ENCODE peak calls at places on chromosomes 3 and 15, in ten cellular contexts. One of them, this sample, is unnamed. For H3K36me3, the result is how much of the 10 kb centered on the place peaks cover.

GRCh38 chr15:70347766-70348558 is 250.2 kb upstream of the TLE3 start:
- DNase-seq in body of pancreas: no peak
- DNase-seq in left lung: no peak
- DNase-seq in GM23248: peak
- DNase-seq in aorta: no peak
- DNase-seq in tibial artery: no peak
- DNase-seq in brain microvascular endothelial cell: no peak
- DNase-seq in IMR-90: no peak
- DNase-seq in endothelial cell of umbilical vein: no peak
- DNase-seq in heart left ventricle: no peak
- DNase-seq in this sample: no peak

GRCh38 chr3:52143616-52144015 is 10.6 kb downstream of the POC1A start:
- DNase-seq in endothelial cell of umbilical vein: no peak
- DNase-seq in left lung: no peak
- DNase-seq in tibial artery: no peak
- DNase-seq in GM23248: no peak
- DNase-seq in heart left ventricle: no peak
- DNase-seq in brain microvascular endothelial cell: no peak
- DNase-seq in body of pancreas: no peak
- DNase-seq in aorta: peak
- DNase-seq in IMR-90: no peak
- DNase-seq in this sample: no peak

GRCh38 chr15:91469627-91470567 is 369.8 kb downstream of the SV2B start:
- DNase-seq in brain microvascular endothelial cell: no peak
- DNase-seq in tibial artery: no peak
- DNase-seq in endothelial cell of umbilical vein: no peak
- DNase-seq in left lung: no peak
- DNase-seq in IMR-90: no peak
- DNase-seq in aorta: no peak
- DNase-seq in heart left ventricle: no peak
- DNase-seq in body of pancreas: no peak
- DNase-seq in GM23248: no peak
- DNase-seq in this sample: no peak

GRCh38 chr3:63309780-63310179 is 31.7 kb downstream of the SYNPR start:
- DNase-seq in IMR-90: no peak
- DNase-seq in tibial artery: no peak
- DNase-seq in GM23248: no peak
- DNase-seq in brain microvascular endothelial cell: no peak
- DNase-seq in left lung: no peak
- DNase-seq in body of pancreas: no peak
- DNase-seq in aorta: no peak
- DNase-seq in heart left ventricle: no peak
- DNase-seq in endothelial cell of umbilical vein: no peak
- DNase-seq in this sample: no peak

GRCh38 chr3:129592362-129593150 is 13.9 kb downstream of the PLXND1 start:
- DNase-seq in brain microvascular endothelial cell: no peak
- DNase-seq in left lung: peak
- DNase-seq in tibial artery: peak
- DNase-seq in heart left ventricle: peak
- DNase-seq in aorta: peak
- DNase-seq in GM23248: peak
- DNase-seq in IMR-90: no peak
- DNase-seq in body of pancreas: peak
- DNase-seq in endothelial cell of umbilical vein: peak
- DNase-seq in this sample: no peak

GRCh38 chr3:178131801-178132200 is 404.4 kb upstream of the KCNMB2 start:
- DNase-seq in IMR-90: peak
- DNase-seq in endothelial cell of umbilical vein: no peak
- DNase-seq in left lung: no peak
- DNase-seq in aorta: no peak
- DNase-seq in body of pancreas: no peak
- DNase-seq in heart left ventricle: no peak
- DNase-seq in tibial artery: no peak
- DNase-seq in brain microvascular endothelial cell: peak
- DNase-seq in GM23248: peak
- DNase-seq in this sample: no peak

GRCh38 chr3:25696019-25696418 is 31.3 kb upstream of the TOP2B start:
- DNase-seq in IMR-90: no peak
- DNase-seq in heart left ventricle: no peak
- DNase-seq in left lung: no peak
- DNase-seq in tibial artery: no peak
- DNase-seq in brain microvascular endothelial cell: no peak
- DNase-seq in aorta: no peak
- DNase-seq in body of pancreas: no peak
- DNase-seq in endothelial cell of umbilical vein: no peak
- DNase-seq in GM23248: no peak
- DNase-seq in this sample: no peak

GRCh38 chr15:41584636-41585139 is 25.7 kb downstream of the TYRO3 start:
- DNase-seq in GM23248: peak
- DNase-seq in endothelial cell of umbilical vein: no peak
- DNase-seq in tibial artery: no peak
- DNase-seq in IMR-90: no peak
- DNase-seq in aorta: no peak
- DNase-seq in heart left ventricle: no peak
- DNase-seq in body of pancreas: no peak
- DNase-seq in brain microvascular endothelial cell: no peak
- DNase-seq in left lung: no peak
- DNase-seq in this sample: no peak

GRCh38 chr15:74793135-74794028 is 11.5 kb downstream of the CSK start:
- DNase-seq in IMR-90: no peak
- DNase-seq in left lung: peak
- DNase-seq in endothelial cell of umbilical vein: no peak
- DNase-seq in heart left ventricle: no peak
- DNase-seq in tibial artery: no peak
- DNase-seq in brain microvascular endothelial cell: peak
- DNase-seq in body of pancreas: no peak
- DNase-seq in aorta: no peak
- DNase-seq in GM23248: no peak
- DNase-seq in this sample: peak

GRCh38 chr3:120153294-120153693 is 59.0 kb upstream of the GSK3B start:
- DNase-seq in aorta: no peak
- DNase-seq in body of pancreas: no peak
- DNase-seq in left lung: no peak
- DNase-seq in endothelial cell of umbilical vein: peak
- DNase-seq in GM23248: peak
- DNase-seq in brain microvascular endothelial cell: peak
- DNase-seq in heart left ventricle: no peak
- DNase-seq in tibial artery: no peak
- DNase-seq in IMR-90: peak
- DNase-seq in this sample: no peak

GRCh38 chr3:58526124-58526957 is 10.6 kb downstream of the ACOX2 start:
- DNase-seq in aorta: no peak
- DNase-seq in brain microvascular endothelial cell: peak
- DNase-seq in heart left ventricle: no peak
- DNase-seq in endothelial cell of umbilical vein: peak
- DNase-seq in IMR-90: peak
- DNase-seq in tibial artery: no peak
- DNase-seq in body of pancreas: no peak
- DNase-seq in left lung: no peak
- DNase-seq in GM23248: peak
- DNase-seq in this sample: no peak

DNA sequence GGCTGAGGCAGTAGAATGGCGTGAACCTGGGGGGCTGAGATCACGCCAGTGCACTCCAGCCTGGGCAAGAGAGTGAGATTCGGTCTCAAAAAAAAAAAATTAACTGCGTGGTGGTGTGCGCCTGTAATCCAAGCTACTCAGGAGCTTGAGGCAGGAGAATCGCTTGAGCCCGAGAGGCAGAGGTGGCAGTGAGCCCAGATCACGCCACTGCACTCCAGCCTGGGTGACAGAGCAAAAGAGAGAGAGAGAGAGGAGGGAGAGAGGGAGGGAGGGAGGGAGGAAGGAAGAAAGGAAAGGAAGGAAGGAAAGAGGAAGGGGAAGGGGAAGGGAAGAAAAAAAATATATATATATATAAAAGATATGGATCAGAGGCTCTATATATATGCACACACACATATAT is 6.0 kb downstream of the TM4SF19 start:
- DNase-seq in aorta: no peak
- DNase-seq in brain microvascular endothelial cell: no peak
- DNase-seq in tibial artery: no peak
- DNase-seq in GM23248: no peak
- DNase-seq in endothelial cell of umbilical vein: no peak
- DNase-seq in body of pancreas: no peak
- DNase-seq in heart left ventricle: no peak
- DNase-seq in IMR-90: no peak
- DNase-seq in left lung: no peak
- DNase-seq in this sample: no peak
- H3K36me3 ChIP-seq in aorta: under half
- H3K36me3 ChIP-seq in brain microvascular endothelial cell: under half
- H3K36me3 ChIP-seq in tibial artery: under half
- H3K36me3 ChIP-seq in GM23248: under half
- H3K36me3 ChIP-seq in endothelial cell of umbilical vein: under half
- H3K36me3 ChIP-seq in body of pancreas: under half
- H3K36me3 ChIP-seq in heart left ventricle: under half
- H3K36me3 ChIP-seq in IMR-90: under half
- H3K36me3 ChIP-seq in left lung: under half
- H3K36me3 ChIP-seq in this sample: under half

GRCh38 chr15:37094542-37095196 is 5.7 kb downstream of the MEIS2 start:
- DNase-seq in left lung: no peak
- DNase-seq in tibial artery: no peak
- DNase-seq in aorta: no peak
- DNase-seq in GM23248: peak
- DNase-seq in IMR-90: peak
- DNase-seq in brain microvascular endothelial cell: no peak
- DNase-seq in body of pancreas: no peak
- DNase-seq in endothelial cell of umbilical vein: peak
- DNase-seq in heart left ventricle: no peak
- DNase-seq in this sample: no peak
- H3K4me3 ChIP-seq in left lung: no peak
- H3K4me3 ChIP-seq in tibial artery: no peak
- H3K4me3 ChIP-seq in aorta: no peak
- H3K4me3 ChIP-seq in GM23248: peak
- H3K4me3 ChIP-seq in IMR-90: no peak
- H3K4me3 ChIP-seq in brain microvascular endothelial cell: peak
- H3K4me3 ChIP-seq in body of pancreas: no peak
- H3K4me3 ChIP-seq in endothelial cell of umbilical vein: no peak
- H3K4me3 ChIP-seq in heart left ventricle: peak
- H3K4me3 ChIP-seq in this sample: no peak

DNA sequence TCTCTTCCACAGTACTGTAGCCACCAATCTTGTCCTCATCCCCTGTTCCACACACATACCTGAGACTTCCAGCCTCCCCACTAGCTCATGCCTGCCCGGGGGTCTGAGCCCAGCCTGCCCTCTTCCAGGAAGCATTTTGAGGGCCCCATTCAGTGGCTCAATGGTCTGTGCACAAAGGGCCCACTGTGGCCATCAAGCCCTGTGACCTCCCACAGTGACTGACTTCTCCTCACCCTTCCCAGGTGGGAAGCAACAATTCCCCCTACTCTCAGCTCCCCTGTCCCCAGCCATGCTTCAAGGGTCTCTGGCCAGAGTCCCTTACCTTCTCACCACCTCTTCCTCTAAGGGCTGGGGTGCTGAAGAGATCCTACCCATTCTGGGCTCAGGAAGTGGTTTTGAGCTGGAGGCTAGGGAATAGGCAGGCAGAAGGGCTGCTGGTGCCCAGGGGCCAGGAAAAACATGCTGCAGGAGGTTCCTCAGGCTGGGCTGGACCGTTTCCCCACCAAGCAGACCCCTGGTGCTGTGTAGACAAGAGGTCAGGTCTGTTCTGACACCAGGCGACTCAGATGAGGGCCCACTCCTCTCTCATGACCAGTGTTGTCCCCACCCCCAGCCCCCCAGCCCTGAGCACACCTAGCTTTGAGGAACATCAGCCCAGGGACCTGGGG is 3.0 kb upstream of the KLF15 start:
- DNase-seq in brain microvascular endothelial cell: no peak
- DNase-seq in heart left ventricle: no peak
- DNase-seq in GM23248: no peak
- DNase-seq in left lung: no peak
- DNase-seq in IMR-90: no peak
- DNase-seq in endothelial cell of umbilical vein: no peak
- DNase-seq in body of pancreas: peak
- DNase-seq in tibial artery: no peak
- DNase-seq in aorta: peak
- DNase-seq in this sample: no peak
- H3K36me3 ChIP-seq in brain microvascular endothelial cell: under half
- H3K36me3 ChIP-seq in heart left ventricle: under half
- H3K36me3 ChIP-seq in GM23248: under half
- H3K36me3 ChIP-seq in left lung: under half
- H3K36me3 ChIP-seq in IMR-90: under half
- H3K36me3 ChIP-seq in endothelial cell of umbilical vein: under half
- H3K36me3 ChIP-seq in body of pancreas: under half
- H3K36me3 ChIP-seq in tibial artery: under half
- H3K36me3 ChIP-seq in aorta: under half
- H3K36me3 ChIP-seq in this sample: under half

DNA sequence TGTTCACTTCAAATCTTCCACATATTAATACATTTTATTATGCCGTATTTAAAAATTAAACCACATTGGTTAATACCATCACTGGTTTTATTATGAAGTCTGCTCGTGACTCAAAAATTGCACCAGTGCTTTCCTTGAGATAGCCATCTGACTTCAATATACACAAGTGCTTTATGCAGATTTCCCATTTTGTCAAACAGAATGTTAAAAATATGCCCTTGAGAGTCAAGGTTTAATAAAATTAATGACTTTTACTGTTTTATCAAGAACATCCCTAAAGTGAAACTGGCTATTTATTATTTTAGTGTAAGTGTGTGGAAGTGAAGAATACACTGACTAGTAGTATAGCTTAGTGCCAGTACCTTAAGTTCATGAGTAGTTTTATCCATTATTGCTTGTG is 139.3 kb upstream of the SOX2 start:
- DNase-seq in body of pancreas: no peak
- DNase-seq in GM23248: no peak
- DNase-seq in aorta: no peak
- DNase-seq in brain microvascular endothelial cell: no peak
- DNase-seq in left lung: no peak
- DNase-seq in tibial artery: no peak
- DNase-seq in endothelial cell of umbilical vein: no peak
- DNase-seq in IMR-90: no peak
- DNase-seq in heart left ventricle: no peak
- DNase-seq in this sample: no peak
- H3K4me3 ChIP-seq in body of pancreas: no peak
- H3K4me3 ChIP-seq in GM23248: no peak
- H3K4me3 ChIP-seq in aorta: no peak
- H3K4me3 ChIP-seq in brain microvascular endothelial cell: no peak
- H3K4me3 ChIP-seq in left lung: no peak
- H3K4me3 ChIP-seq in tibial artery: no peak
- H3K4me3 ChIP-seq in endothelial cell of umbilical vein: no peak
- H3K4me3 ChIP-seq in IMR-90: no peak
- H3K4me3 ChIP-seq in heart left ventricle: no peak
- H3K4me3 ChIP-seq in this sample: no peak

This sample was measured in effector memory CD4-positive, alpha-beta T cell.